ENCODE peak calls at places on chromosomes 16 and 17, in six cellular contexts. H is K562, M is HepG2, V is H1, S is GM12878, B is NT2/D1. F is an unnamed sample.

GRCh38 chr16:85370881-85371651 is 242.1 kb upstream of the GSE1 start:
- DNase-seq in H (peak), M (no peak), V (no peak), S (no peak), B (no peak), F (no peak)

GRCh38 chr16:15440852-15441251 is 6.5 kb downstream of the BMERB1 start:
- DNase-seq in H (no peak), M (no peak), V (no peak), S (no peak), B (no peak), F (no peak)

GRCh38 chr16:2082983-2083364 is 35.2 kb downstream of the TSC2 start:
- DNase-seq in H (no peak), M (no peak), V (no peak), S (no peak), B (no peak), F (no peak)

GRCh38 chr16:74451951-74452758 is 30.9 kb upstream of the CLEC18B start:
- DNase-seq in H (no peak), M (no peak), V (no peak), S (peak), B (no peak), F (no peak)

GRCh38 chr16:86398622-86399021 is 111.7 kb upstream of the FOXF1 start:
- DNase-seq in H (no peak), M (no peak), V (no peak), S (no peak), B (no peak), F (no peak)

GRCh38 chr17:57518587-57519118 is 226.4 kb downstream of the CCDC182 start:
- DNase-seq in H (no peak), M (no peak), V (no peak), S (no peak), B (no peak), F (no peak)

GRCh38 chr17:4304417-4305027 is 40.7 kb upstream of the ANKFY1 start:
- DNase-seq in H (peak), M (peak), V (no peak), S (no peak), B (no peak), F (peak)

GRCh38 chr17:38748329-38749221 is at the start of gene PCGF2:
- DNase-seq in H (peak), M (peak), V (peak), S (no peak), B (peak), F (peak)

GRCh38 chr17:69501591-69502468 is 87.3 kb downstream of the MAP2K6 start:
- DNase-seq in H (no peak), M (peak), V (no peak), S (no peak), B (no peak), F (no peak)

GRCh38 chr17:80220709-80221215 is 535 bp downstream of the SLC26A11 start:
- DNase-seq in H (no peak), M (no peak), V (peak), S (no peak), B (no peak), F (no peak)

GRCh38 chr17:74871329-74872076 is 1.3 kb downstream of the FDXR start:
- DNase-seq in H (no peak), M (no peak), V (no peak), S (no peak), B (no peak), F (no peak)

DNA sequence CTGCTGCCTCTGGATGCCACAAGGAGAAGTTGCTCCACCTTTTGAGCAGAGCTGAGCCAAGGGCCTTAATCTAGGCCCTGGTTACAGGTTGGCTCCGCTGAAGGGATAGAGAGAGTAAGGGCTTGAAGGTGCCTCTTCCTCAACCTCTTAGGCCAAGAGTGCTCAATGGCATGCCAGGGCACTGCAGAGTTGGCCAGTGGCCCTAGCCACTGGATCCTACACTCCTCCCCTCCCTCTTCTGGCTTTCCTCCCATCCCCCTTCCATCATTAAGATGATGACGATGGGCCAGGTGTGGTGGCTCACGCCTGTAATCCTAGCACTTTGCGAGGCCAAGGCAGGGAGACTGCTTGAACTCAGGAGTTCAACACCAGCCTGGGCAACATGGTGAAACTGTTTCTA is 50.5 kb downstream of the MYO18A start:
- DNase-seq in H (no peak), M (no peak), V (no peak), S (no peak), B (no peak), F (no peak)
- TF ChIP-seq ZNF274 in H (no peak), M (no peak), V (no peak), S (no peak), B (no peak), F (no peak)

GRCh38 chr16:71353736-71354135 is 4.8 kb upstream of the CALB2 start:
- DNase-seq in H (no peak), M (no peak), V (no peak), S (no peak), B (no peak), F (no peak)
- TF ChIP-seq ZNF274 in H (no peak), M (no peak), V (no peak), S (no peak), B (no peak), F (no peak)

GRCh38 chr16:89829630-89830437 is 1.6 kb downstream of the SPIRE2 start:
- DNase-seq in H (no peak), M (peak), V (no peak), S (no peak), B (no peak), F (no peak)

GRCh38 chr16:89828870-89829629 is 775 bp downstream of the SPIRE2 start:
- DNase-seq in H (no peak), M (no peak), V (no peak), S (no peak), B (no peak), F (no peak)

GRCh38 chr16:89826531-89827382 is 1.5 kb upstream of the SPIRE2 start:
- DNase-seq in H (no peak), M (no peak), V (no peak), S (no peak), B (no peak), F (no peak)

GRCh38 chr16:89828199-89828869 is at the start of gene SPIRE2:
- DNase-seq in H (peak), M (no peak), V (peak), S (no peak), B (peak), F (no peak)

DNA sequence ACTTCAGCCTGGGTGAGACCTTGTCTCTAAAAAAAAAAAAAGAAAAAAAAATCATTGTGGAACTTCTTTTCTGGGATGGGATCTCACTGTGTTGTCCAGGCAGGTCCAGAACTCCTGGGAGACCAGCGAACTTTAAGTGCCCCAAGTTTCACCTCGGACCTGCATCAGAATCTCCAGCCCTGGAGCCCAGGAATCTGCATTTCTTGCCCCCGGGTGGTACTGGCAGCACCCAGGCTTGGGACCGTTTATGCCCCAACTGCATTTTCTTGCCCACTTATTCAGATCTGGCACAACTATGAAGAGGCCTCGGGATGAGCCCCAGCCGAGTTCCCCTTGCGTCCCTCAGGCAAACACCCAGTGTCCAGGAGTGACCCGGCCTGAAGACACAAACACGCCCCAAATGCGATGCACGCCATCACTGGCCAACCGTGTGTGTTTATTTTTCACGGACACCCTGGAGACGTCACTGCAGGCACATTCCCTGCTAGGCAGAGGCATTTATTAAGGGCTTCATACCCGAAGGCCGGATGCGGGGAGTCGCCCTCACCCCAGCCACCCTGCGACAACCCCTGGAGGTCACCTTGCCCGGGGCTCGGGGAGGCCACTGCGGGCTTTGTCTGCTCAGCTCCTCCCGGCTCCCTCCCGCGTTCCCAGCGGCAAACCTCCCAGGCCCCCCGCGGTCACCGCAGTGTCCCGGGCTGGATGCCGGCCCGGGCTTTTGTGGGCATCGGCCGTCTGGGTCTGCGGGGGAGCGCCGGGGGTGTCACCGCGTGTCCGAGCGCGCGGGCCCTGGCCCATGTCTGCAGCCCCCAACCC is 684 bp upstream of the SPIRE2 start:
- DNase-seq in H (no peak), M (peak), V (peak), S (no peak), B (no peak), F (peak)
- TF ChIP-seq ZNF274 in H (no peak), M (no peak), V (no peak), S (no peak), B (no peak), F (no peak)

DNA sequence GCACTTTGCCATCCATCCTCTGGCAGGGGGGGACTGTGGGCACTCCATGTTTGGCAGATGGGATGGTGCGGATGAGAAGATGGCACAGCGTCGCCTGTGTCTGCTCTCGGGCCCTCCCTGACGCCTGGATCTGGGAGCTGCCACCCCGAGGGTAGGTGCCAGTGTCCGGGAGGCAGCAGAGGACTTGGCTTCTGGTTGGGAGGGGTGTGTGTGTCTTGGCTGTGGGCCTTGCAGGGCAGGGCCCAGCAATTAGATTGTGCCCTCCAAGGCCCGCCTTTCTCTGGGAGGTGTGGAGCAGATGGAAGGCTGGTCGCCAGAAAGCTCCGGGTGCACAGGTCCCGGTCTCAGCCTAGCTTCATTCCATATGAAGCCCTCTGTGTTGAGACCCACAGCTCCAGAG is 1.4 kb downstream of the RAP1GAP2 start:
- DNase-seq in H (no peak), M (no peak), V (no peak), S (no peak), B (no peak), F (no peak)
- TF ChIP-seq ZNF274 in H (no peak), M (no peak), V (no peak), S (no peak), B (no peak), F (no peak)

GRCh38 chr17:14361470-14361869 is 60.6 kb downstream of the HS3ST3B1 start:
- DNase-seq in H (no peak), M (peak), V (no peak), S (no peak), B (no peak), F (no peak)

GRCh38 chr17:14356043-14356637 is 55.3 kb downstream of the HS3ST3B1 start:
- DNase-seq in H (no peak), M (no peak), V (peak), S (no peak), B (peak), F (no peak)

GRCh38 chr17:14361945-14362508 is 61.1 kb downstream of the HS3ST3B1 start:
- DNase-seq in H (no peak), M (peak), V (no peak), S (no peak), B (no peak), F (no peak)

GRCh38 chr17:14360851-14361250 is 60.0 kb downstream of the HS3ST3B1 start:
- DNase-seq in H (no peak), M (no peak), V (no peak), S (no peak), B (no peak), F (no peak)

GRCh38 chr17:14359251-14359939 is 58.5 kb downstream of the HS3ST3B1 start:
- DNase-seq in H (no peak), M (peak), V (no peak), S (peak), B (no peak), F (no peak)
- TF ChIP-seq ZNF274 in H (no peak), M (no peak), V (no peak), S (no peak), B (no peak), F (no peak)

GRCh38 chr17:43402567-43402966 is 3.8 kb downstream of the ARL4D start:
- DNase-seq in H (no peak), M (peak), V (no peak), S (no peak), B (no peak), F (no peak)
- TF ChIP-seq ZNF274 in H (no peak), M (no peak), V (no peak), S (no peak), B (no peak), F (no peak)

GRCh38 chr17:40962059-40962561 is 4.6 kb downstream of the KRT39 start:
- DNase-seq in H (no peak), M (no peak), V (no peak), S (no peak), B (no peak), F (no peak)

GRCh38 chr17:40961586-40961985 is 5.2 kb downstream of the KRT39 start:
- DNase-seq in H (no peak), M (no peak), V (no peak), S (no peak), B (no peak), F (no peak)

GRCh38 chr17:40960144-40960543 is 6.6 kb downstream of the KRT39 start:
- DNase-seq in H (no peak), M (no peak), V (no peak), S (no peak), B (no peak), F (no peak)

GRCh38 chr17:40956401-40957254 is 10.1 kb downstream of the KRT39 start:
- DNase-seq in H (no peak), M (peak), V (no peak), S (no peak), B (no peak), F (peak)

DNA sequence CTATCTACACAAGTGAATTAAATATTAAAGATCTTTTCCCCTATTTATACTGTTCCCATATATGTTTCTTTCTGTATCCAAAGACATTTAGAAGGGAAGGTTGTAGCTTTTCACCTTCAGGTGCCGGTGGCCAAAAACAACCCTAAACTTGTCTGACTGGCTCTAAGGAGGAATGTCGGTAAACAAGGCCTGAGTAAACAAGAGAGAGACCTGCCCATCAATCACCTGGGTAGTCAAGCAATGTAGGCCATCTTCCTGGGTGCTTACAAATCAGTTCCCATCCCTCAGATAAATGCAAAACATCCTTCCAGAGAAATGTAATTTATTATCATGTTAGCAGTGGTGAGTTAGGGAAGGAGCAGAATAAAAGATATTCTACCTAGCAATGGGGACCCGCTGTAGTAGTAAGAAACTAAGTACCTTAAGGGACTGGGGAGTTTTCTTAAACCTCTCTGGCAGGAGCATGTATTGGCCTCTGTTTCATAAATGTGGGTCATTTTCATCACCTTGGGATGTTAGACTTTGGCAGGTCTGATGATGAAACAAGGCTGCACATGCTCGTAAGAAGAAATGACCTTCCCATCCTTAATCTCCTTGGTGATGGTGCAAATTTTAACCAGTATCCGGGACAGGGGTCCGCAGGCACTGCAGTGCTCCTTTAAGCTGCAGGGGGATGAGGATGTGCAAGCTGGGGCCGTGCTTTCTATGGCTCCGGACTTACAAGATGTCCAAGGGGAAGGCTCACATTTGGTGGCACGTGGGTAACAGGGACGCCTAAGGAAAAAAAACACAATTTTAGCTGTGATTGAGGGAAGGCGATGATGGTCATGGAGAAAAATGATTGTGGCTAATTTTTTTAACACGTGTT is 8.4 kb downstream of the KRT39 start:
- DNase-seq in H (no peak), M (peak), V (no peak), S (no peak), B (no peak), F (no peak)
- TF ChIP-seq ZNF274 in H (no peak), M (no peak), V (no peak), S (no peak), B (no peak), F (no peak)

DNA sequence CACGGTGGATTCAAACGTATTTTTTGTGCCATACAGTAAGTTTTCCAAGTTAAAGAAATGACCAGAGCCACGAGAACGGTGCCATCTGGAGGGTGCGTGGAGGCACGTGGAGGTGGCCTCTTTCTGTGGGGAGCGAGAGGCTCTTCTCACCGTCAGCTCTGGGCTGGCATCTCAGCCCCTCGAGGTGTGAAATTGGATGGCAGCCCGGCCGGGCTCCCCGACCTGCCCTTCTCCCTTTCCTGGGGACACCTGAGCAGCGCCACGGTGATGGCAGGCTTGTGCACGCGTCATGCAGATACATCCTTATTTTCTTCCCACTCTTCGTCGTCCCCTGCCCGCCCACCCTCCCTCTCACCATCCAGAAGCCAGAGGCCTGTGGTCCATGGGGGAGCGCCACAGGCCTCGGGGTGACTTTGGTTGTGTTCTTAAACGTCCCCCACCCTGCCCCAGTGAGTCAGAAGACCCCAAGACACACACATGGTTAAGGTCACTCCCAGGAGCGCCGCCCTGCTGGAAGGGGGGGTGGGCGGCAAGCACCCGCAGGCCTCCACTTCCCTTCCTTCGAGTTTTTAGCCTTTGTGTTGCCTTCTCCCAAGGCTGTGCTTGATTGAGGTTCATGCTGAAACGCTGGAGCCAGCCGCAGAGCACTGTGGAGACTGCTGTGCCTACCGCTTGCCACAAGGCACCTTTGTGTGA is 109.4 kb downstream of the BANP start:
- DNase-seq in H (peak), M (no peak), V (no peak), S (no peak), B (no peak), F (no peak)
- TF ChIP-seq ZNF274 in H (no peak), M (no peak), V (no peak), S (no peak), B (no peak), F (no peak)

DNA sequence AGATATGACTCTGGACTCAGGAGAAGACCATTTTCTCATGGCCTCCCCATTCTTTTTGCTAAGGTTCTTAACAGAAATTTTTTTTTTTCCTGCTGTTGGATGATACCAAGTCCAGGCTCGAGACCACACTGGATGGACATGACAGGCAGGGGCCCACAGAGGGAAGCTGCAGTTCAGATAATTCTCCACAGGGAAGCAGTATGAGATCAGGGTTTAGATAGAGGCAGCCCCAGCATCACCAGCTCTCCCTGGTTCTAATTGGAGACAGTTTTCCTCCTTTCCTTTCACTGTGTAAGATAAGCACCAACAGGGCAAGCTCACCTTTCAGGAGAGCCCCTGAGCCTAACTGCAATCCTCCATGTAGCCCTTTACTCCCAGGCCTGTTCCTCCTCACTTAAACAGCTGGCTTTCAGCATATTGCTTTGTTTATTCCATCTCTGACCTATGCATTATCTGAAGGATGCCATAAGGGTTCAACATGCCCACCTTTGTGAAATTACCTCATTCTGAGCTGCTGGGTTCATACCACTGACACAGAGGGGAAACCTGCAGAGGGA is 108.1 kb downstream of the SNX11 start:
- DNase-seq in H (peak), M (peak), V (peak), S (no peak), B (no peak), F (peak)
- TF ChIP-seq ZNF274 in H (no peak), M (no peak), V (no peak), S (no peak), B (no peak), F (no peak)